ENCODE peak calls at places on chromosomes 1 and 21, in ten cellular contexts. Q is endodermal cell, H is adrenal gland, P is neural progenitor cell, Z is H9, R is Panc1, W is MM.1S, S is heart left ventricle, N is fibroblast of lung, M is lower lobe of right lung. X is an unnamed sample.

GRCh38 chr21:35428489-35428888 is 379.4 kb upstream of the RUNX1 start:
- DNase-seq in M (peak; percentile 61), S (peak; percentile 53), H (peak; percentile 4), Q (peak; percentile 68), W (no peak), Z (no peak), N (peak; percentile 50), R (no peak), P (peak; percentile 52), X (peak; percentile 59)

GRCh38 chr1:12556957-12557935 is 60.8 kb downstream of the DHRS3 start:
- DNase-seq in N (peak; percentile 51), M (no peak), P (no peak), Z (no peak), W (no peak), H (no peak), S (no peak), Q (no peak), R (no peak), X (no peak)

GRCh38 chr1:54885863-54886723 is 902 bp downstream of the DHCR24 start:
- DNase-seq in R (no peak), Q (peak; percentile 65), P (peak; percentile 31), W (no peak), M (peak; percentile 67), S (no peak), H (peak; percentile 71), N (peak; percentile 67), Z (no peak), X (no peak)

GRCh38 chr1:157363660-157364140 is 188.6 kb downstream of the FCRL5 start:
- DNase-seq in S (no peak), Z (peak; percentile 78), M (no peak), P (peak; percentile 71), R (peak; percentile 17), Q (peak; percentile 84), W (peak; percentile 96), H (peak; percentile 30), N (peak; percentile 6), X (no peak)

GRCh38 chr1:58785424-58786058 is 1.7 kb upstream of the JUN start:
- DNase-seq in W (peak; percentile 90), N (peak; percentile 66), Q (peak; percentile 85), Z (peak; percentile 71), M (peak; percentile 80), P (peak; percentile 30), H (peak; percentile 62), S (peak; percentile 59), R (no peak), X (no peak)

GRCh38 chr1:54947540-54947939 is 32.9 kb upstream of the TMEM61 start:
- DNase-seq in N (no peak), S (no peak), R (no peak), Q (no peak), H (no peak), Z (no peak), P (no peak), M (no peak), W (no peak), X (no peak)

GRCh38 chr1:29406814-29407213 is 170.5 kb downstream of the PTPRU start:
- DNase-seq in W (no peak), R (no peak), P (no peak), Z (peak; percentile 8), S (no peak), Q (peak; percentile 19), N (no peak), H (no peak), M (no peak), X (no peak)

GRCh38 chr21:38807481-38807880 is 1.8 kb downstream of the ETS2 start:
- DNase-seq in W (no peak), Q (no peak), M (no peak), N (no peak), R (no peak), H (no peak), S (no peak), P (peak; percentile 67), Z (no peak), X (no peak)

GRCh38 chr1:163357378-163357777 is 35.6 kb downstream of the NUF2 start:
- DNase-seq in M (no peak), P (no peak), R (no peak), H (no peak), Z (no peak), S (no peak), N (peak; percentile 50), Q (no peak), W (no peak), X (no peak)

GRCh38 chr1:111604931-111605330 is 14.7 kb upstream of the RAP1A start:
- DNase-seq in W (no peak), S (no peak), R (no peak), M (no peak), Q (no peak), Z (no peak), H (no peak), P (no peak), N (peak; percentile 93), X (no peak)

GRCh38 chr21:35266546-35266945 is 217.4 kb upstream of the RUNX1 start:
- DNase-seq in P (peak; percentile 7), Z (no peak), Q (no peak), S (no peak), H (no peak), R (no peak), M (no peak), N (peak; percentile 47), W (no peak), X (no peak)

GRCh38 chr1:9465640-9466039 is 73.6 kb upstream of the SLC25A33 start:
- DNase-seq in W (no peak), Z (no peak), S (no peak), Q (no peak), M (no peak), R (no peak), N (no peak), P (no peak), H (no peak), X (no peak)

GRCh38 chr21:28325618-28326017 is 667.1 kb downstream of the LTN1 start:
- DNase-seq in Z (peak; percentile 57), M (no peak), H (no peak), R (no peak), P (no peak), S (no peak), N (no peak), W (no peak), Q (peak; percentile 74), X (no peak)

GRCh38 chr1:9181176-9181906 is 52.4 kb upstream of the GPR157 start:
- DNase-seq in M (peak; percentile 80), Q (peak; percentile 95), P (peak; percentile 83), H (peak; percentile 77), S (peak; percentile 77), Z (peak; percentile 84), N (peak; percentile 54), W (peak; percentile 58), R (no peak), X (no peak)

GRCh38 chr1:32972814-32973428 is 8.3 kb upstream of the RNF19B start:
- DNase-seq in S (peak; percentile 64), W (no peak), P (peak; percentile 91), H (peak; percentile 70), N (peak; percentile 70), Z (peak; percentile 91), R (no peak), Q (peak; percentile 94), M (peak; percentile 79), X (no peak)

GRCh38 chr1:34129630-34130029 is 35.4 kb downstream of the CSMD2 start:
- DNase-seq in S (no peak), W (no peak), Q (peak; percentile 49), R (no peak), N (no peak), P (no peak), Z (no peak), H (no peak), M (no peak), X (peak; percentile 23)

GRCh38 chr21:45127937-45128336 is 53.6 kb downstream of the ADARB1 start:
- DNase-seq in R (no peak), N (no peak), P (no peak), S (no peak), W (no peak), Q (no peak), Z (no peak), M (no peak), H (no peak), X (no peak)
- H3K4me1 ChIP-seq in R (no peaks in the 10 kb centered on the region), N (peaks cover 15% of the 10 kb centered on the region), P (no peaks in the 10 kb centered on the region), S (peaks cover 33% of the 10 kb centered on the region), W (no peaks in the 10 kb centered on the region), Q (no peaks in the 10 kb centered on the region), Z (no peaks in the 10 kb centered on the region), M (peaks cover 45% of the 10 kb centered on the region), H (peaks cover 23% of the 10 kb centered on the region), X (no peaks in the 10 kb centered on the region)

DNA sequence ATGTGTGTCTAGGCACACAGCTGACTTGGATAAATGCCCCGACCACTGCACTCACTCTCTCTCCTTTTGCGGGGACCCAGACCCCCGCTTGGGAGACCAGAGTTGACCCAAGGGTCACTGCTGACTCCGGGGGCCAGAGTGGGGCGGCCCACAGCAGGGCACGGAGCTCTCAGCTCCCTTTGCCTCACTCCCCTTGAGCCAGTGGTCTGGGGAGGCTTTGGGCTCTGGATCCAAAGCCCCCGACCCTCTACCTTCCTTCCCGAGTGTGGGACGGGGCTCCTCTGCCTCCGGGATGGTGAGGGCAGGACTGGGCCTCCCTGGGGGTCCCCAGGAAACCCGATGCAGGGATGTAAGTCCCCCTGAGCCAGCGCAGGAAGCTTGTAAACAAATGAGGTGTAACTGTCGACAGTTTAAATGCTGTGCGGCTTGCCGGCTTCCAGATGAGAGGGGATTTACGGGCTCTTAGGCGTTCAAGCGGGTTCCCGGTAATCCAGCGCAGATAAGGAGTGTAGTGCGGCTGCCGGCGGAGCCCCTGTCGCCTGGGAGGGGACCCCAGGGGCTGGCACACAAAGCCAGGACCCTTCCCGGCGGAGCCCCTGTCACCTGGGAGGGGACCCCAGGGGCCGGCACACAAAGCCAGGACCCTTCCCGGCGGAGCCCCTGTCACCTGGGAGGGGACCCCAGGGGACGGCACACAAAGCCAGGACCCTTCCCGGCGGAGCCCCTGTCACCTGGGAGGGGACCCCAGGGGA is 7.4 kb downstream of the ACTRT2 start:
- DNase-seq in S (peak; percentile 3), M (no peak), W (no peak), H (no peak), P (no peak), N (no peak), Q (peak; percentile 29), Z (peak; percentile 5), R (no peak), X (no peak)
- H3K9me3 ChIP-seq in S (no peaks in the 10 kb centered on the region), M (no peaks in the 10 kb centered on the region), W (no peaks in the 10 kb centered on the region), H (no peaks in the 10 kb centered on the region), P (no peaks in the 10 kb centered on the region), N (no peaks in the 10 kb centered on the region), Q (peaks cover 17% of the 10 kb centered on the region), Z (peaks cover 19% of the 10 kb centered on the region), R (no peaks in the 10 kb centered on the region), X (no peaks in the 10 kb centered on the region)

GRCh38 chr1:236137285-236137852 is 5.0 kb upstream of the GPR137B start:
- DNase-seq in W (no peak), Z (no peak), R (no peak), H (no peak), S (no peak), N (no peak), Q (no peak), M (no peak), P (no peak), X (no peak)
- TF ChIP-seq CTCF in W (no peak), Z (peak; percentile 57), R (peak; percentile 46), H (no peak), S (no peak), N (no peak), Q (peak; percentile 57), M (no peak), P (no peak), X (no peak)

DNA sequence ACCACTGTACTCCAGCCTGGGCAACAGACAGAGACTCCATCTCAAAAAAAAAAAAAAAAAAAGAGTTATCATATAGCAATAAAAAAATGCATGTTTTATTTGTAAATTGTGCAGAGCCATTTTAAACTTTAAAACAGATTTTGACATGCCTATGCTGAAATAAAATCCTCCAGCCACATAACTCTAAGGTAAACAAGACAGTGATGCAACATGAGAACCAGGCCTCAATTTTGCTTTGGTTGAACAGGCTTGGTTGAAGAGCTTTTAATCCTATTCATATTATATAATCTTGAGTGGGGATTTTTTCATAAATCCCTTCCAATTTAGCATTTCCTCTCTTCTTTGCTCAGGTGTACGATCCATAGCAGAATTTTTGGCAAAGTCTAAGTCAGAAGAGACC is 26.1 kb downstream of the ARMH1 start:
- DNase-seq in Z (no peak), N (no peak), M (no peak), Q (no peak), H (no peak), W (no peak), R (no peak), S (no peak), P (no peak), X (no peak)
- H3K4me1 ChIP-seq in Z (no peaks in the 10 kb centered on the region), N (no peaks in the 10 kb centered on the region), M (peaks cover 4% of the 10 kb centered on the region), Q (peaks cover 2% of the 10 kb centered on the region), H (no peaks in the 10 kb centered on the region), W (no peaks in the 10 kb centered on the region), R (no peaks in the 10 kb centered on the region), S (no peaks in the 10 kb centered on the region), P (no peaks in the 10 kb centered on the region), X (no peaks in the 10 kb centered on the region)

X was measured in right atrium auricular region.